ENCODE peak calls at places on chromosomes 5 and 9, in ten cellular contexts. S is transverse colon; D is GM06990; R is mammary epithelial cell; I is esophagus squamous epithelium; G is prostate gland; K is heart right ventricle; F is H7; W is kidney epithelial cell; V is CD4-positive, CD25-positive, alpha-beta regulatory T cell. O is an unnamed sample.

GRCh38 chr9:123002754-123003153 is 30.7 kb upstream of the GPR21 start:
- DNase-seq in S (no peak), D (no peak), R (no peak), I (no peak), G (no peak), K (no peak), F (no peak), W (no peak), V (no peak), O (no peak)

GRCh38 chr9:137550958-137551655 is 572 bp upstream of the MRPL41 start:
- DNase-seq in S (no peak), D (peak), R (peak), I (no peak), G (peak), K (no peak), F (peak), W (no peak), V (no peak), O (peak)

GRCh38 chr5:142748568-142749249 is 21.5 kb upstream of the ARHGAP26 start:
- DNase-seq in S (peak), D (no peak), R (peak), I (no peak), G (peak), K (peak), F (peak), W (no peak), V (peak), O (no peak)

GRCh38 chr9:33155393-33155792 is 11.7 kb downstream of the B4GALT1 start:
- DNase-seq in S (no peak), D (no peak), R (peak), I (no peak), G (no peak), K (no peak), F (no peak), W (no peak), V (no peak), O (no peak)

GRCh38 chr9:109098221-109098959 is 21.4 kb downstream of the TMEM245 start:
- DNase-seq in S (no peak), D (no peak), R (peak), I (no peak), G (peak), K (no peak), F (no peak), W (no peak), V (no peak), O (peak)

GRCh38 chr5:2886531-2886930 is 135.1 kb upstream of the IRX2 start:
- DNase-seq in S (no peak), D (no peak), R (no peak), I (no peak), G (no peak), K (no peak), F (no peak), W (no peak), V (no peak), O (no peak)

GRCh38 chr5:428219-428618 is 14.8 kb upstream of the EXOC3 start:
- DNase-seq in S (no peak), D (no peak), R (no peak), I (no peak), G (no peak), K (no peak), F (no peak), W (no peak), V (no peak), O (no peak)

GRCh38 chr9:89007568-89007967 is 16.3 kb downstream of the S1PR3 start:
- DNase-seq in S (no peak), D (no peak), R (no peak), I (no peak), G (no peak), K (no peak), F (no peak), W (no peak), V (no peak), O (no peak)

GRCh38 chr5:158832096-158832495 is 267.6 kb downstream of the EBF1 start:
- DNase-seq in S (no peak), D (no peak), R (no peak), I (no peak), G (no peak), K (no peak), F (no peak), W (no peak), V (no peak), O (no peak)

GRCh38 chr9:130149031-130149430 is 23.2 kb upstream of the NCS1 start:
- DNase-seq in S (no peak), D (no peak), R (no peak), I (no peak), G (no peak), K (no peak), F (no peak), W (no peak), V (no peak), O (no peak)
- H3K4me3 ChIP-seq in S (no peak), D (no peak), R (no peak), I (no peak), G (no peak), K (no peak), F (no peak), W (no peak), V (no peak), O (no peak)

DNA sequence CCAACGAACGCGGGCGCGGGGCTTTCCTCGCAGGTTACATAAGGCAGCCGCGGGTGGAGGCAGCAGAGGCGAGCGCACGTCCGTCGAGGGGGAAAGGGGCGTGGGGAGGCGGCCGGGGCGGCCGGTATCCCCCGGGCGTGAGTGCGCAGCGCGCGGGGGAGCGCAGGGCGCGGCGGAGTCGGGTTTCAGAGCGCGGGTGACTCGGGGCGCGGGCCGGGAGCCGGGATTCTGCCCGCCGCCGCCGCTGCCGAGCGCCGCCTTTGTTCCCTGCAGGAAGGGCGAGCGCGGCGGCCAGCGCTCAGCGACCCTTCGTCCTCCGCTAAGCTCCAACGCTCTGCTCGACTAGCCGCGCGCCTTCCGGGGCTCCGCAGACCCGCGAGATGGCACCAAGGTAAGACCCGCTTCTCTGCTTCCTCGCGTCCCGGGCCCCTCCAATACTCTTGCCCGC is at the start of gene COL15A1:
- DNase-seq in S (no peak), D (no peak), R (peak), I (no peak), G (no peak), K (peak), F (peak), W (no peak), V (no peak), O (peak)
- H3K4me3 ChIP-seq in S (peak), D (no peak), R (no peak), I (peak), G (peak), K (peak), F (peak), W (peak), V (no peak), O (peak)

DNA sequence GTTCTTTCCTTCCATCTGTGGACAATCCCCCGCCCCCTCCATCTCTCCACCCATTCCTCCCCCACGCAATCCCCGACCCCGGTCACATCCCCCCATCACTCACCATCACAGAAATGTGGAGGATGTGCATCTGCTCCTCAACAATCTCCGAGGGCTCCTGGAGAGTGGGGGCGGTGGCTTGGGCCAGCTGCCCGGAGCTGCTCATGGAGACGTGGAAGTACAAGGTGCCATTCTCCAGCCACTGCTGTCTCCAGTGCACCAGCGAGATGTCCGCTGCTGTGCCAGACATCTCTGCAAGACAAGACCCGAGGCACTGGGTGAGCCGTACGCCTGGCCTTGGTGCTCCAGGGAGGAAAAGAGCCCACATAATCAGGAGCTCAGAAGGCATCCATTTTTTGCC is 123.6 kb downstream of the ASTN2 start:
- DNase-seq in S (no peak), D (no peak), R (no peak), I (no peak), G (no peak), K (no peak), F (no peak), W (no peak), V (no peak), O (no peak)
- H3K4me3 ChIP-seq in S (no peak), D (no peak), R (no peak), I (no peak), G (no peak), K (no peak), F (no peak), W (no peak), V (no peak), O (no peak)

GRCh38 chr5:147780924-147781530 is 1.5 kb downstream of the JAKMIP2 start:
- DNase-seq in S (no peak), D (no peak), R (no peak), I (no peak), G (no peak), K (no peak), F (peak), W (no peak), V (no peak), O (no peak)
- H3K4me3 ChIP-seq in S (no peak), D (no peak), R (no peak), I (no peak), G (no peak), K (no peak), F (no peak), W (no peak), V (peak), O (no peak)

GRCh38 chr5:1793301-1793740 is 6.3 kb downstream of the MRPL36 start:
- DNase-seq in S (no peak), D (no peak), R (no peak), I (no peak), G (no peak), K (no peak), F (no peak), W (no peak), V (no peak), O (no peak)
- H3K4me3 ChIP-seq in S (no peak), D (peak), R (no peak), I (no peak), G (no peak), K (no peak), F (no peak), W (no peak), V (peak), O (no peak)

DNA sequence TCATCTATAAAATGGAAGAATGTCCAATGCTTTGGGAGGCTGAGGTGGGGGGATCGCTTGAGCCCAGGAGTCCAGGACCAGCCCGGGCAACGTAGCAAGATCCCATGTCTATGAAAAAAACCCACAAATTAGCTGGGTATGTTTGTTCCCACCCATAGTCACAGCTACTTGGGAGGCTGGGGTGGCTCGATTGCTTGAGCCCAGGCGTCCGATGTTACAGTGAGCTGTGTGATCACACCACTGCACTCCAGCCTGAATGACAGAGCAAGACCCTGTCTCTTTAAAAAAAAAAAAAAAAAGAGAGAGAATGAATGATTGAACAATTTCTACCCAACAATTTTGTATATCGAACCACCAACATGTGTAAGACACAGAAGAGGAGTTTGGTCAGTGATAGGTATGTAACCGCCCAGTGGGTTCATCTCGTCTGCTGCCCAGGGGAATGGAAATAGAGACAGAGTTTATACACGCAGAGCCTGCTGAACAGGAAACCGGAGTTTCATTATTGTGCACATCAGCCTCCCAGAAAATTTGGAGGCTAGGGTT is 26.2 kb upstream of the ERGIC1 start:
- DNase-seq in S (no peak), D (no peak), R (no peak), I (no peak), G (no peak), K (no peak), F (no peak), W (no peak), V (no peak), O (no peak)
- H3K4me3 ChIP-seq in S (no peak), D (peak), R (no peak), I (no peak), G (no peak), K (no peak), F (no peak), W (no peak), V (peak), O (peak)

O was measured in uterus.